ENCODE peak calls at places on chromosomes 7 and 10, in six cellular contexts. One of them, this sample, is unnamed.

GRCh38 chr10:69179089-69179742 is 818 bp upstream of the SUPV3L1 start:
- DNase-seq in K562: peak; percentile 55
- DNase-seq in SK-N-SH: peak; percentile 57
- DNase-seq in A549: no peak
- DNase-seq in H1: no peak
- DNase-seq in HCT116: no peak
- DNase-seq in this sample: no peak

GRCh38 chr7:2645274-2645868 is 13.6 kb downstream of the TTYH3 start:
- DNase-seq in K562: no peak
- DNase-seq in HCT116: no peak
- DNase-seq in A549: no peak
- DNase-seq in H1: no peak
- DNase-seq in SK-N-SH: peak; percentile 93
- DNase-seq in this sample: no peak

GRCh38 chr7:34064511-34065158 is 159.3 kb downstream of the BMPER start:
- DNase-seq in HCT116: no peak
- DNase-seq in SK-N-SH: no peak
- DNase-seq in H1: no peak
- DNase-seq in A549: peak; percentile 91
- DNase-seq in K562: no peak
- DNase-seq in this sample: peak; percentile 67

GRCh38 chr7:55486991-55487390 is 85.3 kb downstream of the VOPP1 start:
- DNase-seq in H1: no peak
- DNase-seq in HCT116: no peak
- DNase-seq in SK-N-SH: no peak
- DNase-seq in K562: no peak
- DNase-seq in A549: no peak
- DNase-seq in this sample: no peak

GRCh38 chr7:137081694-137082093 is 213.2 kb downstream of the CHRM2 start:
- DNase-seq in SK-N-SH: peak; percentile 75
- DNase-seq in HCT116: no peak
- DNase-seq in H1: no peak
- DNase-seq in A549: no peak
- DNase-seq in K562: no peak
- DNase-seq in this sample: peak; percentile 98

GRCh38 chr7:155493744-155494538 is 36.0 kb downstream of the EN2 start:
- DNase-seq in K562: no peak
- DNase-seq in SK-N-SH: no peak
- DNase-seq in HCT116: no peak
- DNase-seq in A549: no peak
- DNase-seq in H1: no peak
- DNase-seq in this sample: no peak

GRCh38 chr7:158066085-158066484 is 521.5 kb downstream of the PTPRN2 start:
- DNase-seq in A549: no peak
- DNase-seq in HCT116: no peak
- DNase-seq in SK-N-SH: no peak
- DNase-seq in K562: no peak
- DNase-seq in H1: no peak
- DNase-seq in this sample: no peak

GRCh38 chr7:119436882-119437281 is 836.1 kb upstream of the KCND2 start:
- DNase-seq in HCT116: no peak
- DNase-seq in SK-N-SH: no peak
- DNase-seq in H1: no peak
- DNase-seq in A549: no peak
- DNase-seq in K562: no peak
- DNase-seq in this sample: no peak

GRCh38 chr10:98041352-98042043 is 11.1 kb upstream of the CRTAC1 start:
- DNase-seq in K562: peak; percentile 54
- DNase-seq in A549: peak; percentile 72
- DNase-seq in HCT116: peak; percentile 61
- DNase-seq in H1: peak; percentile 49
- DNase-seq in SK-N-SH: peak; percentile 72
- DNase-seq in this sample: peak; percentile 39

GRCh38 chr10:26391701-26392695 is 46.1 kb upstream of the APBB1IP start:
- DNase-seq in SK-N-SH: peak; percentile 6
- DNase-seq in K562: no peak
- DNase-seq in HCT116: no peak
- DNase-seq in A549: no peak
- DNase-seq in H1: no peak
- DNase-seq in this sample: no peak

GRCh38 chr7:154996101-154996500 is 6.8 kb downstream of the PAXIP1 start:
- DNase-seq in K562: no peak
- DNase-seq in A549: no peak
- DNase-seq in HCT116: no peak
- DNase-seq in SK-N-SH: no peak
- DNase-seq in H1: no peak
- DNase-seq in this sample: no peak

GRCh38 chr7:8217200-8218068 is 44.5 kb downstream of the ICA1 start:
- DNase-seq in A549: peak; percentile 69
- DNase-seq in SK-N-SH: peak; percentile 28
- DNase-seq in H1: no peak
- DNase-seq in HCT116: peak; percentile 54
- DNase-seq in K562: peak; percentile 38
- DNase-seq in this sample: peak; percentile 73

GRCh38 chr7:65722361-65722792 is 150.5 kb upstream of the VKORC1L1 start:
- DNase-seq in A549: peak; percentile 39
- DNase-seq in SK-N-SH: peak; percentile 62
- DNase-seq in K562: peak; percentile 53
- DNase-seq in HCT116: peak; percentile 37
- DNase-seq in H1: no peak
- DNase-seq in this sample: peak; percentile 11

GRCh38 chr10:132135398-132135872 is 51.3 kb upstream of the DPYSL4 start:
- DNase-seq in SK-N-SH: no peak
- DNase-seq in HCT116: no peak
- DNase-seq in K562: no peak
- DNase-seq in H1: no peak
- DNase-seq in A549: no peak
- DNase-seq in this sample: no peak

GRCh38 chr10:62433181-62433692 is 59.1 kb downstream of the ZNF365 start:
- DNase-seq in SK-N-SH: no peak
- DNase-seq in A549: peak; percentile 80
- DNase-seq in H1: no peak
- DNase-seq in HCT116: peak; percentile 35
- DNase-seq in K562: peak; percentile 17
- DNase-seq in this sample: peak; percentile 97

GRCh38 chr10:104334561-104334960 is 3.7 kb downstream of the ITPRIP start:
- DNase-seq in A549: no peak
- DNase-seq in H1: no peak
- DNase-seq in SK-N-SH: no peak
- DNase-seq in K562: no peak
- DNase-seq in HCT116: no peak
- DNase-seq in this sample: no peak

GRCh38 chr7:15219758-15220157 is 317.2 kb upstream of the DGKB start:
- DNase-seq in K562: no peak
- DNase-seq in SK-N-SH: no peak
- DNase-seq in HCT116: no peak
- DNase-seq in A549: no peak
- DNase-seq in H1: no peak
- DNase-seq in this sample: no peak

GRCh38 chr10:68516766-68517165 is 10.6 kb downstream of the SLC25A16 start:
- DNase-seq in A549: no peak
- DNase-seq in H1: no peak
- DNase-seq in K562: no peak
- DNase-seq in SK-N-SH: peak; percentile 51
- DNase-seq in HCT116: no peak
- DNase-seq in this sample: peak; percentile 87

GRCh38 chr7:140007051-140007690 is 55.6 kb downstream of the PARP12 start:
- DNase-seq in A549: no peak
- DNase-seq in SK-N-SH: no peak
- DNase-seq in H1: no peak
- DNase-seq in K562: no peak
- DNase-seq in HCT116: no peak
- DNase-seq in this sample: no peak

GRCh38 chr7:117127585-117128168 is 174.4 kb downstream of the ST7 start:
- DNase-seq in K562: peak; percentile 34
- DNase-seq in A549: peak; percentile 69
- DNase-seq in HCT116: peak; percentile 28
- DNase-seq in H1: no peak
- DNase-seq in SK-N-SH: no peak
- DNase-seq in this sample: peak; percentile 72

GRCh38 chr7:149283321-149283720 is 21.3 kb downstream of the ZNF783 start:
- DNase-seq in H1: no peak
- DNase-seq in HCT116: no peak
- DNase-seq in A549: no peak
- DNase-seq in K562: no peak
- DNase-seq in SK-N-SH: no peak
- DNase-seq in this sample: no peak

GRCh38 chr10:10847313-10847712 is 170.4 kb upstream of the CELF2 start:
- DNase-seq in SK-N-SH: no peak
- DNase-seq in K562: no peak
- DNase-seq in H1: no peak
- DNase-seq in HCT116: no peak
- DNase-seq in A549: no peak
- DNase-seq in this sample: no peak

GRCh38 chr10:117086545-117086944 is 51.5 kb downstream of the VAX1 start:
- DNase-seq in A549: no peak
- DNase-seq in SK-N-SH: no peak
- DNase-seq in K562: no peak
- DNase-seq in HCT116: no peak
- DNase-seq in H1: no peak
- DNase-seq in this sample: no peak
- TF ChIP-seq RAD21 in A549: no peak
- TF ChIP-seq RAD21 in SK-N-SH: no peak
- TF ChIP-seq RAD21 in K562: no peak
- TF ChIP-seq RAD21 in HCT116: no peak
- TF ChIP-seq RAD21 in H1: no peak
- TF ChIP-seq RAD21 in this sample: no peak

GRCh38 chr10:18308600-18308999 is 168.4 kb downstream of the CACNB2 start:
- DNase-seq in SK-N-SH: no peak
- DNase-seq in A549: no peak
- DNase-seq in HCT116: no peak
- DNase-seq in K562: no peak
- DNase-seq in H1: no peak
- DNase-seq in this sample: no peak
- TF ChIP-seq RAD21 in SK-N-SH: no peak
- TF ChIP-seq RAD21 in A549: no peak
- TF ChIP-seq RAD21 in HCT116: no peak
- TF ChIP-seq RAD21 in K562: no peak
- TF ChIP-seq RAD21 in H1: no peak
- TF ChIP-seq RAD21 in this sample: no peak

GRCh38 chr7:30478349-30479228 is at the start of gene NOD1:
- DNase-seq in SK-N-SH: peak; percentile 96
- DNase-seq in HCT116: peak; percentile 44
- DNase-seq in K562: peak; percentile 85
- DNase-seq in H1: peak; percentile 10
- DNase-seq in A549: peak; percentile 78
- DNase-seq in this sample: peak; percentile 63
- TF ChIP-seq RAD21 in SK-N-SH: no peak
- TF ChIP-seq RAD21 in HCT116: no peak
- TF ChIP-seq RAD21 in K562: no peak
- TF ChIP-seq RAD21 in H1: no peak
- TF ChIP-seq RAD21 in A549: no peak
- TF ChIP-seq RAD21 in this sample: no peak

DNA sequence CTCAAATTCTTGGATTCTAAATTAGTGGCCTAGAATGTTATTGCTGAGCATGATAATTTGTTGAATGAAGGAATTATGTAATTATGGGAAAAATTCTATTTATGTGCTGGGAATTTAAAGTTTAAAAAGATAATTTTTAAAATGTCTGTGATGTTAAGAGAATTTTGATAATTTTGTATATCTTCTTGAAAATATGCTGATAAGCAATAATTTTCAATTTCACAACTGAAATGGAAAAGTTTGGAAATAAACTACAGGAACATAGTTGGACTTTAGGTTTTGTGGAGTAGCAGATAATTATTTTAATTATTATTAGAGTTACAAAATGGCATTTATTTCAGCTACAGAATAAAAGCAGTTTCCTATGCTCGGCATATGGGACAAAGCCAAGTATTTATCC is 268.5 kb upstream of the TPK1 start:
- DNase-seq in K562: no peak
- DNase-seq in A549: no peak
- DNase-seq in SK-N-SH: no peak
- DNase-seq in H1: no peak
- DNase-seq in HCT116: no peak
- DNase-seq in this sample: no peak
- TF ChIP-seq RAD21 in K562: no peak
- TF ChIP-seq RAD21 in A549: no peak
- TF ChIP-seq RAD21 in SK-N-SH: no peak
- TF ChIP-seq RAD21 in H1: no peak
- TF ChIP-seq RAD21 in HCT116: no peak
- TF ChIP-seq RAD21 in this sample: no peak

GRCh38 chr7:4470246-4470645 is 211.8 kb upstream of the FOXK1 start:
- DNase-seq in K562: no peak
- DNase-seq in HCT116: no peak
- DNase-seq in SK-N-SH: no peak
- DNase-seq in H1: no peak
- DNase-seq in A549: no peak
- DNase-seq in this sample: no peak
- TF ChIP-seq RAD21 in K562: no peak
- TF ChIP-seq RAD21 in HCT116: no peak
- TF ChIP-seq RAD21 in SK-N-SH: no peak
- TF ChIP-seq RAD21 in H1: no peak
- TF ChIP-seq RAD21 in A549: no peak
- TF ChIP-seq RAD21 in this sample: no peak

This sample was measured in IMR-90.